ENCODE peak calls at places on chromosomes 6 and 20, in five cellular contexts. Z is body of pancreas, J is stomach, D is left ventricle myocardium inferior, I is GM12865. S is an unnamed sample.
A peak's percentile ranks its signal among the peaks of the same experiment; 100 is the strongest.

GRCh38 chr6:66900081-66900770 is 1193.2 kb upstream of the EYS start:
- DNase-seq in Z (no peak), J (no peak), D (no peak), I (no peak), S (no peak)

GRCh38 chr20:8082025-8082424 is 50.0 kb upstream of the PLCB1 start:
- DNase-seq in Z (no peak), J (no peak), D (no peak), I (no peak), S (no peak)

GRCh38 chr6:20056350-20056992 is 155.8 kb downstream of the MBOAT1 start:
- DNase-seq in Z (no peak), J (no peak), D (no peak), I (peak; percentile 37), S (peak; percentile 43)

GRCh38 chr6:61585504-61585903 is 700.5 kb downstream of the KHDRBS2 start:
- DNase-seq in Z (no peak), J (no peak), D (no peak), I (no peak), S (no peak)

GRCh38 chr6:20444786-20445271 is 43.1 kb downstream of the E2F3 start:
- DNase-seq in Z (no peak), J (no peak), D (no peak), I (no peak), S (peak; percentile 23)

GRCh38 chr20:10670521-10671220 is 3.1 kb downstream of the JAG1 start:
- DNase-seq in Z (no peak), J (no peak), D (no peak), I (peak; percentile 91), S (no peak)

GRCh38 chr6:33702345-33702977 is 9.0 kb downstream of the UQCC2 start:
- DNase-seq in Z (peak; percentile 55), J (peak; percentile 58), D (no peak), I (peak; percentile 67), S (peak; percentile 51)

GRCh38 chr6:129659590-129660345 is 50.2 kb downstream of the ARHGAP18 start:
- DNase-seq in Z (no peak), J (no peak), D (no peak), I (no peak), S (no peak)

GRCh38 chr20:47950103-47950502 is 164.8 kb upstream of the SULF2 start:
- DNase-seq in Z (no peak), J (no peak), D (no peak), I (no peak), S (peak; percentile 80)

GRCh38 chr6:152529364-152529763 is 107.8 kb downstream of the SYNE1 start:
- DNase-seq in Z (no peak), J (no peak), D (no peak), I (no peak), S (no peak)

GRCh38 chr6:42339991-42340401 is 111.7 kb downstream of the TRERF1 start:
- DNase-seq in Z (no peak), J (no peak), D (no peak), I (peak; percentile 84), S (no peak)

GRCh38 chr6:43952746-43953145 is 174.5 kb downstream of the MRPL14 start:
- DNase-seq in Z (peak; percentile 20), J (no peak), D (no peak), I (peak; percentile 28), S (peak; percentile 53)

GRCh38 chr6:88662163-88662580 is 301.2 kb downstream of the RNGTT start:
- DNase-seq in Z (peak; percentile 50), J (peak; percentile 36), D (no peak), I (peak; percentile 73), S (peak; percentile 88)

GRCh38 chr20:54407446-54407845 is 67.9 kb upstream of the DOK5 start:
- DNase-seq in Z (no peak), J (no peak), D (no peak), I (no peak), S (no peak)

GRCh38 chr20:40433341-40433861 is 255.6 kb downstream of the MAFB start:
- DNase-seq in Z (no peak), J (no peak), D (no peak), I (no peak), S (no peak)

GRCh38 chr6:27303613-27304272 is 8.3 kb downstream of the POM121L2 start:
- DNase-seq in Z (no peak), J (no peak), D (no peak), I (peak; percentile 38), S (no peak)

GRCh38 chr20:64188682-64189529 is 24.7 kb downstream of the MYT1 start:
- DNase-seq in Z (peak; percentile 68), J (no peak), D (no peak), I (no peak), S (peak; percentile 95)

GRCh38 chr20:16387661-16388060 is 185.6 kb downstream of the KIF16B start:
- DNase-seq in Z (no peak), J (no peak), D (no peak), I (no peak), S (no peak)

GRCh38 chr20:58294497-58295455 is 14.7 kb upstream of the RAB22A start:
- DNase-seq in Z (no peak), J (no peak), D (no peak), I (no peak), S (no peak)

GRCh38 chr20:17871181-17871580 is 97.4 kb downstream of the SNX5 start:
- DNase-seq in Z (no peak), J (no peak), D (no peak), I (no peak), S (no peak)

GRCh38 chr20:49580818-49581174 is 12.9 kb upstream of the PTGIS start:
- DNase-seq in Z (no peak), J (no peak), D (no peak), I (no peak), S (no peak)

GRCh38 chr20:31595654-31596411 is 9.3 kb upstream of the ID1 start:
- DNase-seq in Z (no peak), J (peak; percentile 65), D (peak; percentile 89), I (no peak), S (peak; percentile 68)

GRCh38 chr20:46787986-46788762 is 78.7 kb downstream of the SLC2A10 start:
- DNase-seq in Z (no peak), J (no peak), D (no peak), I (no peak), S (no peak)

GRCh38 chr20:51014797-51015722 is 7.8 kb downstream of the KCNG1 start:
- DNase-seq in Z (peak; percentile 51), J (peak; percentile 35), D (no peak), I (peak; percentile 12), S (peak; percentile 84)

GRCh38 chr6:43123691-43124314 is 47.3 kb upstream of the SRF start:
- DNase-seq in Z (no peak), J (no peak), D (no peak), I (no peak), S (no peak)

GRCh38 chr6:51929934-51930574 is 157.4 kb downstream of the PKHD1 start:
- DNase-seq in Z (no peak), J (no peak), D (no peak), I (peak; percentile 36), S (no peak)

GRCh38 chr20:38725959-38726848 is 1.9 kb downstream of the SLC32A1 start:
- DNase-seq in Z (peak; percentile 45), J (peak; percentile 33), D (no peak), I (peak; percentile 44), S (peak; percentile 72)

GRCh38 chr20:46965477-46965876 is 70.8 kb downstream of the EYA2 start:
- DNase-seq in Z (no peak), J (peak; percentile 84), D (no peak), I (no peak), S (no peak)

GRCh38 chr6:145688493-145688905 is 46.8 kb downstream of the EPM2A start:
- DNase-seq in Z (no peak), J (no peak), D (no peak), I (no peak), S (no peak)

DNA sequence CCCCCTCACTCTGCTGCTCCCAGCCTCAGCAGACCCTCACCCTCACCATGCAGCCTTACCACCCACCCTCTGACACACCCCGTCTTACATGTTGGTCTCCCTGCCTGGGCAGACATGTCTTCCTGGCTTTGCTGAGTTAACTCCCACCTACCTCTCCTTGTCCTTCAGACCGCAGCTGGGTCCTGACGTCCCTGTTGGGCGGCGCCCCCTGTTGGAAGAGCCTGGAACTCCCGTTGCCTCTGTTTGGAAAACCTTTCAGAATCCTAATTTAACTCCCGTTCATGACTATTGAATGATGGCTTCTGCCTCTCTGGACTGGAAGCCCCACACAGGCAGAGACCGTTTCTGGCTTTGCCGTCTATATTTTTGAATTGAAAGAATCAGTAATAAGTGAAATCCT is 245.1 kb downstream of the MYLK4 start:
- DNase-seq in Z (no peak), J (no peak), D (no peak), I (peak; percentile 1), S (no peak)
- TF ChIP-seq CTCF in Z (no peak), J (no peak), D (peak; percentile 21), I (peak; percentile 31), S (no peak)

DNA sequence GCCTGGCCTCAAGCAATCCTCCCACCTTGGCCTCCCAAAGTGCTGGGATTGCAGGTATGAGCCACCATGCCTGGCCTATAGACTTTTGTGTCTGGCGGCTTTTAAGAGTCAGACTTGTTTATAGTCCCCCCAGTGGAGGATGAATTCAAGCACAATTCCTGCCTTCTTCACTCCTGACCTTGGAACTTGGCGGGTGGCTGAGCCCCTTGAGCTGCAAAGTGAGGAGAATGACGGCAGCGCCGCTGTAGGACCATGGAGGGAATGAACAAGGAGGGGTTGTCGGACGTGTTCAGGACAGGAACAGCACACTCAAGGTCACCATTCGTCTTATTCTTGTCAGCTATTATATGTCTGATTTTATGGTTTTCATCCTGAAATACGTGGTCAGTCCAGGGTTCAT is 265.4 kb downstream of the CDH4 start:
- DNase-seq in Z (no peak), J (no peak), D (no peak), I (no peak), S (no peak)
- TF ChIP-seq CTCF in Z (no peak), J (no peak), D (no peak), I (no peak), S (no peak)

DNA sequence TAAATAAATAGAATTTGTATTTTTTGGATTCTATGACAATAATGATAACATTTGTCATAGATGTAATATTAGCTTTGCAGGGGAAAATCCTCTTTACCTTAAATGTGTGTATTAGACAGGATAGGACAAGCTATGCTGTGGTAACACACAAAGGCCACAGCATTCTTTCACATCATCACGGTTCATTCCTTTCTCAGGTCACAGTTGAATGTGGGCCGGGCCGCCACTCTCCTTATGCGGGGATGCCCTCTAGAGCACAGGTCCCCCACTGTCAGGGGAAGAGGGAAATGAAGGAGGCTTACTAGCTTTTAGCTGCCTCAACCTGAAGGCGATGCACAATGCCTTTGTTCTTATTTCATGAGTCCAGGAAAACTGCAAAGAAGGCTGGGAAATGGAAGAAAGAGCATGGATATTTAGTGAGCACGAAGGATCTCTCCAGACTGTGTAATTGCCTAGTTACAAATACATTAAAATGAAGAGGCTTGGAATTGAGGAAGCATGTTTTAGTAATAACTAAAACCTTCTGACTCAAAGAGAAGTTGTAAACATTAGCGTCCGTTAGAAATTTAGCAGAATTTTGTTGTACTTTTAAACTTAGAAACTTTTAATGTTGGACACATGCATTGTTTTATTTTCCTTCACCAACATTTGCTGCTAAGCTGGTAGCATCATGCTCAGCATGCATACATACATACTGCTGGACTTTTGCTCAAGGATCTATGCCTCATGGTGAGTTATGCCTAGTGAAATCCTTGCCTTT is 248.9 kb upstream of the FOXQ1 start:
- DNase-seq in Z (no peak), J (no peak), D (no peak), I (peak; percentile 31), S (no peak)
- TF ChIP-seq CTCF in Z (no peak), J (no peak), D (no peak), I (no peak), S (no peak)

DNA sequence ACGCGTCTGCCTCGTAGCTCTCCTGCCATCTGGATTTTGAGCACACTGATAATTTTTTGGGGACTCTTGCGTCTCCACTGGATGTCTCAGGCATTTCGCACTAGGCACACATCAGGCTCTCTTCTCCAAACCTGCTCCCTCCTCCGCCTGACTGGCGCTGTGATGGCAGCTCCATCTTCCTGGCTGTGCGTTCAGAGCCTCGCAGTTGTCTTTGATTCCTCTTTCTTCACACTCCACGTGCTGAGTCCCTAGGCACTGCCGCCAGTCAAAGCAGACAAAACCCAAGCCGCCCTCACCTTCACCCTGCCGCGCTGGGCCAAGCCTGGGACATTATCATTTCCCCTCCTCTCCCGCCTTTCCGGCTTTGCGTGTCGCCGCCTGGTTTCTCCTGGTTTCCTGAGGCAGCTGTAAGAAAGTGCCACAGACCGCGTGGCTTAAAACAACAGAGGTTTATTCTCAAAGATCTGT is 778 bp downstream of the PSMG4 start:
- DNase-seq in Z (peak; percentile 43), J (peak; percentile 54), D (peak; percentile 31), I (peak; percentile 55), S (peak; percentile 15)
- TF ChIP-seq CTCF in Z (no peak), J (no peak), D (no peak), I (no peak), S (no peak)

S was measured in Calu3.